ENCODE peak calls at places on chromosome 20, in seven cellular contexts. One of them, this sample, is unnamed.

GRCh38 chr20:2246081-2246491 is 49.7 kb upstream of the TGM3 start:
- DNase-seq in sigmoid colon: no peak
- DNase-seq in CD8-positive, alpha-beta T cell: no peak
- DNase-seq in tibial nerve: no peak
- DNase-seq in A549: no peak
- DNase-seq in breast epithelium: no peak
- DNase-seq in AG04450: no peak
- DNase-seq in this sample: no peak

GRCh38 chr20:14334306-14334930 is 3.0 kb downstream of the FLRT3 start:
- DNase-seq in sigmoid colon: peak
- DNase-seq in CD8-positive, alpha-beta T cell: no peak
- DNase-seq in tibial nerve: peak
- DNase-seq in A549: peak
- DNase-seq in breast epithelium: no peak
- DNase-seq in AG04450: peak
- DNase-seq in this sample: peak

GRCh38 chr20:1906361-1907051 is 11.3 kb downstream of the SIRPA start:
- DNase-seq in sigmoid colon: no peak
- DNase-seq in CD8-positive, alpha-beta T cell: no peak
- DNase-seq in tibial nerve: no peak
- DNase-seq in A549: no peak
- DNase-seq in breast epithelium: no peak
- DNase-seq in AG04450: no peak
- DNase-seq in this sample: no peak

GRCh38 chr20:58237318-58238182 is 9.1 kb upstream of the ANKRD60 start:
- DNase-seq in sigmoid colon: no peak
- DNase-seq in CD8-positive, alpha-beta T cell: no peak
- DNase-seq in tibial nerve: no peak
- DNase-seq in A549: no peak
- DNase-seq in breast epithelium: no peak
- DNase-seq in AG04450: no peak
- DNase-seq in this sample: no peak

GRCh38 chr20:10453241-10453640 is 18.1 kb downstream of the SLX4IP start:
- DNase-seq in sigmoid colon: no peak
- DNase-seq in CD8-positive, alpha-beta T cell: peak
- DNase-seq in tibial nerve: no peak
- DNase-seq in A549: no peak
- DNase-seq in breast epithelium: no peak
- DNase-seq in AG04450: no peak
- DNase-seq in this sample: no peak

GRCh38 chr20:31842471-31843157 is 2.8 kb downstream of the FOXS1 start:
- DNase-seq in sigmoid colon: peak
- DNase-seq in CD8-positive, alpha-beta T cell: no peak
- DNase-seq in tibial nerve: peak
- DNase-seq in A549: no peak
- DNase-seq in breast epithelium: no peak
- DNase-seq in AG04450: no peak
- DNase-seq in this sample: no peak

GRCh38 chr20:49276895-49277785 is 717 bp downstream of the ZNFX1 start:
- DNase-seq in sigmoid colon: peak
- DNase-seq in CD8-positive, alpha-beta T cell: peak
- DNase-seq in tibial nerve: peak
- DNase-seq in A549: no peak
- DNase-seq in breast epithelium: peak
- DNase-seq in AG04450: no peak
- DNase-seq in this sample: no peak

GRCh38 chr20:29298271-29298590 is 1959.2 kb upstream of the DEFB115 start:
- DNase-seq in sigmoid colon: no peak
- DNase-seq in CD8-positive, alpha-beta T cell: no peak
- DNase-seq in tibial nerve: no peak
- DNase-seq in A549: no peak
- DNase-seq in breast epithelium: no peak
- DNase-seq in AG04450: no peak
- DNase-seq in this sample: no peak

GRCh38 chr20:5947276-5947675 is 3.1 kb downstream of the TRMT6 start:
- DNase-seq in sigmoid colon: no peak
- DNase-seq in CD8-positive, alpha-beta T cell: no peak
- DNase-seq in tibial nerve: no peak
- DNase-seq in A549: no peak
- DNase-seq in breast epithelium: no peak
- DNase-seq in AG04450: no peak
- DNase-seq in this sample: no peak

GRCh38 chr20:46128310-46129151 is 10.4 kb downstream of the CD40 start:
- DNase-seq in sigmoid colon: peak
- DNase-seq in CD8-positive, alpha-beta T cell: no peak
- DNase-seq in tibial nerve: peak
- DNase-seq in A549: peak
- DNase-seq in breast epithelium: peak
- DNase-seq in AG04450: no peak
- DNase-seq in this sample: peak

GRCh38 chr20:52313335-52313963 is 121.9 kb upstream of the ZFP64 start:
- DNase-seq in sigmoid colon: no peak
- DNase-seq in CD8-positive, alpha-beta T cell: no peak
- DNase-seq in tibial nerve: no peak
- DNase-seq in A549: peak
- DNase-seq in breast epithelium: no peak
- DNase-seq in AG04450: no peak
- DNase-seq in this sample: no peak

GRCh38 chr20:37880726-37881591 is 22.0 kb upstream of the VSTM2L start:
- DNase-seq in sigmoid colon: peak
- DNase-seq in CD8-positive, alpha-beta T cell: no peak
- DNase-seq in tibial nerve: no peak
- DNase-seq in A549: no peak
- DNase-seq in breast epithelium: no peak
- DNase-seq in AG04450: no peak
- DNase-seq in this sample: peak

GRCh38 chr20:57323034-57323433 is 6.6 kb upstream of the SPO11 start:
- DNase-seq in sigmoid colon: no peak
- DNase-seq in CD8-positive, alpha-beta T cell: no peak
- DNase-seq in tibial nerve: no peak
- DNase-seq in A549: no peak
- DNase-seq in breast epithelium: no peak
- DNase-seq in AG04450: no peak
- DNase-seq in this sample: peak

GRCh38 chr20:60050193-60050960 is 92.2 kb downstream of the CDH26 start:
- DNase-seq in sigmoid colon: peak
- DNase-seq in CD8-positive, alpha-beta T cell: no peak
- DNase-seq in tibial nerve: no peak
- DNase-seq in A549: peak
- DNase-seq in breast epithelium: no peak
- DNase-seq in AG04450: no peak
- DNase-seq in this sample: no peak

GRCh38 chr20:46994341-46994740 is 99.7 kb downstream of the EYA2 start:
- DNase-seq in sigmoid colon: no peak
- DNase-seq in CD8-positive, alpha-beta T cell: no peak
- DNase-seq in tibial nerve: no peak
- DNase-seq in A549: no peak
- DNase-seq in breast epithelium: no peak
- DNase-seq in AG04450: no peak
- DNase-seq in this sample: no peak

GRCh38 chr20:56769971-56770570 is 141.0 kb downstream of the TFAP2C start:
- DNase-seq in sigmoid colon: no peak
- DNase-seq in CD8-positive, alpha-beta T cell: no peak
- DNase-seq in tibial nerve: no peak
- DNase-seq in A549: no peak
- DNase-seq in breast epithelium: no peak
- DNase-seq in AG04450: no peak
- DNase-seq in this sample: no peak

GRCh38 chr20:48799315-48800105 is 28.3 kb downstream of the PREX1 start:
- DNase-seq in sigmoid colon: peak
- DNase-seq in CD8-positive, alpha-beta T cell: no peak
- DNase-seq in tibial nerve: no peak
- DNase-seq in A549: no peak
- DNase-seq in breast epithelium: no peak
- DNase-seq in AG04450: no peak
- DNase-seq in this sample: no peak

GRCh38 chr20:33291830-33292355 is 8.9 kb downstream of the BPIFB1 start:
- DNase-seq in sigmoid colon: no peak
- DNase-seq in CD8-positive, alpha-beta T cell: peak
- DNase-seq in tibial nerve: peak
- DNase-seq in A549: peak
- DNase-seq in breast epithelium: no peak
- DNase-seq in AG04450: no peak
- DNase-seq in this sample: peak

GRCh38 chr20:145877-146276 is 3.5 kb downstream of the DEFB126 start:
- DNase-seq in sigmoid colon: no peak
- DNase-seq in CD8-positive, alpha-beta T cell: no peak
- DNase-seq in tibial nerve: no peak
- DNase-seq in A549: no peak
- DNase-seq in breast epithelium: no peak
- DNase-seq in AG04450: no peak
- DNase-seq in this sample: no peak

GRCh38 chr20:36861625-36861874 is 14.4 kb upstream of the TLDC2 start:
- DNase-seq in sigmoid colon: peak
- DNase-seq in CD8-positive, alpha-beta T cell: no peak
- DNase-seq in tibial nerve: no peak
- DNase-seq in A549: no peak
- DNase-seq in breast epithelium: no peak
- DNase-seq in AG04450: no peak
- DNase-seq in this sample: peak

GRCh38 chr20:36860811-36861624 is 14.9 kb upstream of the TLDC2 start:
- DNase-seq in sigmoid colon: no peak
- DNase-seq in CD8-positive, alpha-beta T cell: no peak
- DNase-seq in tibial nerve: no peak
- DNase-seq in A549: no peak
- DNase-seq in breast epithelium: no peak
- DNase-seq in AG04450: no peak
- DNase-seq in this sample: no peak

GRCh38 chr20:36862857-36863668 is 12.9 kb upstream of the TLDC2 start:
- DNase-seq in sigmoid colon: no peak
- DNase-seq in CD8-positive, alpha-beta T cell: no peak
- DNase-seq in tibial nerve: no peak
- DNase-seq in A549: no peak
- DNase-seq in breast epithelium: no peak
- DNase-seq in AG04450: no peak
- DNase-seq in this sample: no peak

GRCh38 chr20:36860339-36860738 is 15.6 kb upstream of the TLDC2 start:
- DNase-seq in sigmoid colon: no peak
- DNase-seq in CD8-positive, alpha-beta T cell: no peak
- DNase-seq in tibial nerve: no peak
- DNase-seq in A549: no peak
- DNase-seq in breast epithelium: no peak
- DNase-seq in AG04450: no peak
- DNase-seq in this sample: peak

GRCh38 chr20:36861875-36862801 is 13.8 kb upstream of the TLDC2 start:
- DNase-seq in sigmoid colon: peak
- DNase-seq in CD8-positive, alpha-beta T cell: no peak
- DNase-seq in tibial nerve: peak
- DNase-seq in A549: peak
- DNase-seq in breast epithelium: peak
- DNase-seq in AG04450: no peak
- DNase-seq in this sample: peak
- H3K27ac ChIP-seq in sigmoid colon: peak
- H3K27ac ChIP-seq in CD8-positive, alpha-beta T cell: no peak
- H3K27ac ChIP-seq in tibial nerve: peak
- H3K27ac ChIP-seq in A549: peak
- H3K27ac ChIP-seq in breast epithelium: peak
- H3K27ac ChIP-seq in AG04450: peak
- H3K27ac ChIP-seq in this sample: peak

DNA sequence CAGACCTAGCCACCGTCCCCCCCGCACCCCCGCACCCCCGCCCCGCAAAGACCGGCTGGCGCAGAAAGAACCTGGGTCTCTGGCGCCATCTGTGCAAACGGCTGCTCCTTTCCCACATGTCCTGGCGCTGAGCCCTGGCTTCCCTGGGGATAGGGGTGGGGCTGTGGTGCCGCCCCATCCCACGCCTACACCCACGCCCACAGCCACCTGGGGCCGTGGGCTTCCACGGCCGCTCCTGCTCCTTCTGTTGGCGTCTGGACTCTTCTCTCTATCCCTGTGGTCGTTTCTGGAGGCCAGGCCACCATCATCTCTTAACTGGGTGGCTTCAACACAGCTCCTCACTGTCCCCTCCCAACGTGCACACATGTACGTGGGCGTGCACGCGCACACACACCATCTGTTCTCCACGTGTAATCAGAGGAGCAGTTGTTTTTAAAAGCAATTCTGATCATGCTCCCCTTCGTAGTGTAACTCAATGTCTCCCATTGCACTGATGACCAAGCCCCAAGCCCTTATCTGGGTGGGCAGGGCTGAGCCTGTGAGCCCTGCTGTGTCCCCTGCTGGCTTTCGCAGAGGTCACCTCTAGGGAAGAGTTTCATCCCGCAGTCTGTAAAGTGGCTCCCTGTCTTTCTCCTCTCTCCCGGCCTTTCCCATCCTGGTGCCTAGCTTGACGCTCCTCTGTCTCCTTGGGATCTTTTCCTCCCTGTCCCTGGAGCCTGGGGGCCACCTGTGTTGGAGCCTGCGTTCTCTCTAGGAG is 31.9 kb upstream of the FAM83D start:
- DNase-seq in sigmoid colon: no peak
- DNase-seq in CD8-positive, alpha-beta T cell: no peak
- DNase-seq in tibial nerve: no peak
- DNase-seq in A549: peak
- DNase-seq in breast epithelium: no peak
- DNase-seq in AG04450: no peak
- DNase-seq in this sample: no peak
- TF ChIP-seq CTCF in sigmoid colon: no peak
- TF ChIP-seq CTCF in CD8-positive, alpha-beta T cell: peak
- TF ChIP-seq CTCF in tibial nerve: no peak
- TF ChIP-seq CTCF in A549: no peak
- TF ChIP-seq CTCF in breast epithelium: no peak
- TF ChIP-seq CTCF in AG04450: no peak
- TF ChIP-seq CTCF in this sample: no peak

GRCh38 chr20:44231193-44231592 is 15.9 kb upstream of the GDAP1L1 start:
- DNase-seq in sigmoid colon: no peak
- DNase-seq in CD8-positive, alpha-beta T cell: no peak
- DNase-seq in tibial nerve: no peak
- DNase-seq in A549: no peak
- DNase-seq in breast epithelium: no peak
- DNase-seq in AG04450: no peak
- DNase-seq in this sample: no peak
- H3K27ac ChIP-seq in sigmoid colon: no peak
- H3K27ac ChIP-seq in CD8-positive, alpha-beta T cell: no peak
- H3K27ac ChIP-seq in tibial nerve: no peak
- H3K27ac ChIP-seq in A549: no peak
- H3K27ac ChIP-seq in breast epithelium: no peak
- H3K27ac ChIP-seq in AG04450: no peak
- H3K27ac ChIP-seq in this sample: no peak

DNA sequence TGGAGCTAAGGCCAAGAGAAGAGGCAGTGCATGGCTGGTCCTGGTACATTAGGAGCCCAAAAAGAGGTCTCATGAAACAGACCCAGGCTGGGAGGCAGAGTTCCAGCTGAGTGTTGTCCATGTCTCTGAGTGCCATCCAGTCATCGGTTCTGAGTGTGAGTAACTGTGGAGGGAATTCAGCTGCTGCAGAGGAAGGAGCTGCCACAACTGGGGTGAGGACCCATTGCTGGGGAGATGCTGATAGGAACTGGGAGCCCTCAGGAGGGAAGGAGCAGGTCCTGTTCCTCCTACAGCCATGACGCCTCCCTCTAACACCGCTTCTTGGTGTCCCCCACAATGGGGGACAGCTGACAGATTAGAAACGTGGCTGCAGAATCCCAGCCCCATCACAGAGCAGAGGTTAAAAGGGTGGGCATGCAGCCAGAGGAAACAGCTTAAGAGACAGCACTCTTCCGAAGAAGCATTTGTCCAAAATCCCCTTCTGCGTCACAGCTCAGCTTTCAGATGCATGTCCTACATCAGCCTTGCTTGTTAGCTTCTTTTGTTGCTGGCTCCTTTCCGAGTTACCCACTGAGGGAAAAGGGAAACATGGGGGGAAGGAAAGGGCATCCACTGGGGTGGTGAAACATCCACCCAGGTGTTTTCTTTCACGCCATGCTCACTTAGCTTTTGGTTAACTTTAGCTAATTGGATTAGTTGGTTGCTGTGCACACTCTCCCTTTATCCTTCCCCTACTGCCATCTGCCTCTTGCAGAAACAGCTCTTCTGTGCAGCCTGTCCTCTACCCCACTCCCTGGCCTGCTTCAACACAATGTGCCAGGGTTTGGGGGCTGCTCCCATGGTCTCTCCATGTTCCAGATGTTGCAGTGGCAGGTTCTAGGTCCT is 239.2 kb downstream of the SYNDIG1 start:
- DNase-seq in sigmoid colon: no peak
- DNase-seq in CD8-positive, alpha-beta T cell: no peak
- DNase-seq in tibial nerve: no peak
- DNase-seq in A549: no peak
- DNase-seq in breast epithelium: no peak
- DNase-seq in AG04450: no peak
- DNase-seq in this sample: no peak
- TF ChIP-seq CTCF in sigmoid colon: no peak
- TF ChIP-seq CTCF in CD8-positive, alpha-beta T cell: no peak
- TF ChIP-seq CTCF in tibial nerve: no peak
- TF ChIP-seq CTCF in A549: no peak
- TF ChIP-seq CTCF in breast epithelium: no peak
- TF ChIP-seq CTCF in AG04450: no peak
- TF ChIP-seq CTCF in this sample: no peak